ENCODE peak calls at places on chromosomes 2 and 18, in four cellular contexts. S is A549, L is upper lobe of right lung, O is right lobe of liver. P is an unnamed sample.
A peak's percentile ranks its signal among the peaks of the same experiment; 100 is the strongest.

GRCh38 chr2:187580462-187581124 is 26.4 kb upstream of the TFPI start:
- DNase-seq in S (peak; percentile 84), L (no peak), O (no peak), P (no peak)

GRCh38 chr2:128727914-128728313 is 409.2 kb upstream of the HS6ST1 start:
- DNase-seq in S (no peak), L (no peak), O (no peak), P (no peak)

GRCh38 chr2:105797298-105797819 is 52.6 kb downstream of the NCK2 start:
- DNase-seq in S (no peak), L (no peak), O (no peak), P (no peak)

GRCh38 chr2:5690231-5690630 is 2.0 kb upstream of the SOX11 start:
- DNase-seq in S (no peak), L (no peak), O (no peak), P (no peak)

GRCh38 chr2:68391099-68391498 is 26.0 kb downstream of the PLEK start:
- DNase-seq in S (no peak), L (no peak), O (no peak), P (no peak)

GRCh38 chr2:136248242-136248641 is 130.3 kb upstream of the CXCR4 start:
- DNase-seq in S (peak; percentile 22), L (no peak), O (no peak), P (no peak)

GRCh38 chr2:113851640-113852039 is 38.2 kb upstream of the ACTR3 start:
- DNase-seq in S (no peak), L (no peak), O (no peak), P (no peak)

GRCh38 chr2:71773218-71773617 is 319.9 kb downstream of the DYSF start:
- DNase-seq in S (no peak), L (no peak), O (no peak), P (no peak)

GRCh38 chr2:145906356-145906755 is 1386.4 kb upstream of the ZEB2 start:
- DNase-seq in S (peak; percentile 2), L (no peak), O (no peak), P (no peak)

GRCh38 chr2:233810385-233810784 is 32.3 kb downstream of the MROH2A start:
- DNase-seq in S (no peak), L (peak; percentile 16), O (no peak), P (no peak)

GRCh38 chr2:186927185-186927866 is 78.4 kb upstream of the ZSWIM2 start:
- DNase-seq in S (no peak), L (no peak), O (no peak), P (no peak)

GRCh38 chr2:127829845-127830246 is 18.9 kb upstream of the WDR33 start:
- DNase-seq in S (no peak), L (no peak), O (no peak), P (no peak)

GRCh38 chr2:26697425-26697824 is 4.9 kb downstream of the KCNK3 start:
- DNase-seq in S (no peak), L (no peak), O (no peak), P (no peak)

GRCh38 chr2:59034791-59035190 is 793.7 kb upstream of the FANCL start:
- DNase-seq in S (no peak), L (no peak), O (no peak), P (no peak)

GRCh38 chr2:26456701-26457224 is 21.2 kb downstream of the OTOF start:
- DNase-seq in S (peak; percentile 43), L (no peak), O (peak; percentile 75), P (peak; percentile 65)

GRCh38 chr2:39411186-39411944 is 25.7 kb downstream of the MAP4K3 start:
- DNase-seq in S (peak; percentile 57), L (no peak), O (no peak), P (no peak)

GRCh38 chr2:133674433-133675331 is 106.4 kb upstream of the NCKAP5 start:
- DNase-seq in S (peak; percentile 43), L (peak; percentile 66), O (peak; percentile 63), P (no peak)

GRCh38 chr2:59806486-59806885 is 747.0 kb downstream of the BCL11A start:
- DNase-seq in S (no peak), L (no peak), O (no peak), P (no peak)

GRCh38 chr18:59631583-59632181 is 65.5 kb downstream of the CCBE1 start:
- DNase-seq in S (peak; percentile 20), L (no peak), O (no peak), P (no peak)

GRCh38 chr2:143481728-143482127 is 352.5 kb downstream of the ARHGAP15 start:
- DNase-seq in S (no peak), L (no peak), O (no peak), P (no peak)

GRCh38 chr2:143481231-143481613 is 352.0 kb downstream of the ARHGAP15 start:
- DNase-seq in S (no peak), L (no peak), O (no peak), P (no peak)

GRCh38 chr2:143482761-143483160 is 353.5 kb downstream of the ARHGAP15 start:
- DNase-seq in S (no peak), L (no peak), O (no peak), P (no peak)

GRCh38 chr2:143480586-143481230 is 351.5 kb downstream of the ARHGAP15 start:
- DNase-seq in S (no peak), L (no peak), O (no peak), P (no peak)

DNA sequence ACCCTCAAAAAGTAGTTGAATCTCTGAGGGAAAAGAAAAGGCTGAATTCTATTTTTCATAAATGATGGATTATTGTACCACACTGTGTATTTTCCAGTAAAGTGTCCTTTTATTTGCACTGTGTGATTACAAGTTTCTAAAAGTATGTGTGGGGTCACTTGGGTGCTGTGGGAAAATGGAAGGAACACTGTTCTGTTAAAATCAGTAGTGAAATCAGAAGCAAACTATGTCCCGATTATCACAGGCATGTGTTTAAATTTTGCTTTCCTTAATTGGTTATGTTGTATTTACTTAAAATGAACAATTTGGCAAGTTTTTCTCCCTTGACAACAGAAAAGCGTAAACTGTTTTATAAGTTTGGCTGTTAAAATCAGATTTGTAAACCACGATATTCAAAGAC is 353.1 kb downstream of the ARHGAP15 start:
- DNase-seq in S (no peak), L (no peak), O (no peak), P (no peak)
- H3K27ac ChIP-seq in S (no peak overlapping the region), L (peak overlapping the region; percentile 34), O (no peak overlapping the region), P (peak overlapping the region; percentile 68)

DNA sequence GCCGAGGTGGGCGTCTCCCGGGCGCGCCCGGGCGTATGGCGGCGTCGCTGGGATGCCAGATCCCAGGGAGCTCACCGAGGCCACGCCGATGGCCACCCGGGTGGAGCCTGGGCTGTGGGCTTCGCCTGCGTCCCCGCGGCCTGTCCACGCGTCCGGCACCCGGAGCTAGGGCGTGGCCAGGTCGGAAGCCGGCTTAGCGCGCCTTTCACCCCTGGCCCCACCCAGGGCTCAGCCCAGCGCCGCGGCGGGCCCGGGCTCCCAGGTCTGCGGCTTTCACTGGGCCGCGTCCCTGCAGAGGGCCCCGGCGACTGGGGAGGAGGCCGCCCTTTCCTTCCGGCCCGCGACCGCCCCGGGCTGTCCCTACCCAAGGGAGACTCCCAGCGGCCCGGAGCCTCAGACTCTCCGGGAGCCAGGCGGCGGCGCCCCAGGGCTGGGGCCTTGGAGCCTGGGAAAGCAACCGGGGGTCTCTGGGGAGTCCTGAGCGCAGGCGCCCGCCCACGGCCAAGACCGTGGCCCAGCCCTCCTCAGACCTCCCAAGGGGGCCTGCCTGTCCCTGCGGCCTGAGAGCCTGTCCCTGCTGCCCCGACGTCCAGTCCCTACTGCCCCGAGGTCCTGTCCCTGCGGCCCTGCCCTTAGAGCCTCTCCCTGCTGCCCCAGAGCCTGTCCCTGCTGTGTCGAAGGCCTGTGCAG is 36.3 kb upstream of the ITM2C start:
- DNase-seq in S (no peak), L (no peak), O (no peak), P (no peak)
- TF ChIP-seq CTCF in S (no peak), L (no peak), O (no peak), P (no peak)

GRCh38 chr2:96507957-96508520 is 2.9 kb upstream of the NEURL3 start:
- DNase-seq in S (peak; percentile 60), L (peak; percentile 89), O (peak; percentile 84), P (peak; percentile 80)
- H3K4me3 ChIP-seq in S (peak overlapping the region; percentile 28), L (peak overlapping the region; percentile 43), O (peak overlapping the region; percentile 18), P (peak overlapping the region; percentile 64)

GRCh38 chr18:48293954-48294893 is 115.0 kb downstream of the ZBTB7C start:
- DNase-seq in S (no peak), L (peak; percentile 47), O (no peak), P (no peak)
- H3K27ac ChIP-seq in S (no peak overlapping the region), L (no peak overlapping the region), O (no peak overlapping the region), P (no peak overlapping the region)

GRCh38 chr2:17171446-17172049 is 346.7 kb downstream of the RAD51AP2 start:
- DNase-seq in S (peak; percentile 45), L (no peak), O (peak; percentile 27), P (no peak)
- TF ChIP-seq CTCF in S (peak; percentile 7), L (peak; percentile 51), O (peak; percentile 60), P (no peak)

GRCh38 chr2:241701405-241702154 is at the start of gene ING5:
- DNase-seq in S (peak; percentile 95), L (peak; percentile 99), O (peak; percentile 98), P (peak; percentile 95)
- H3K4me3 ChIP-seq in S (peak within 1 kb of the TSS; percentile 91), L (peak within 1 kb of the TSS; percentile 81), O (peak within 1 kb of the TSS; percentile 96), P (peak within 1 kb of the TSS; percentile 94)

GRCh38 chr2:37417321-37417720 is 72.9 kb downstream of the QPCT start:
- DNase-seq in S (no peak), L (no peak), O (no peak), P (no peak)
- H3K27ac ChIP-seq in S (no peak overlapping the region), L (no peak overlapping the region), O (no peak overlapping the region), P (no peak overlapping the region)

GRCh38 chr2:149861034-149861433 is 273.5 kb upstream of the MMADHC start:
- DNase-seq in S (no peak), L (no peak), O (no peak), P (no peak)

GRCh38 chr2:149858916-149859634 is 271.5 kb upstream of the MMADHC start:
- DNase-seq in S (peak; percentile 47), L (no peak), O (no peak), P (no peak)

GRCh38 chr2:149860276-149860921 is 272.8 kb upstream of the MMADHC start:
- DNase-seq in S (no peak), L (no peak), O (no peak), P (no peak)

GRCh38 chr2:149857344-149857743 is 269.8 kb upstream of the MMADHC start:
- DNase-seq in S (peak; percentile 22), L (no peak), O (no peak), P (no peak)

GRCh38 chr2:149858214-149858613 is 270.6 kb upstream of the MMADHC start:
- DNase-seq in S (no peak), L (no peak), O (no peak), P (no peak)
- TF ChIP-seq CTCF in S (no peak), L (no peak), O (no peak), P (no peak)

DNA sequence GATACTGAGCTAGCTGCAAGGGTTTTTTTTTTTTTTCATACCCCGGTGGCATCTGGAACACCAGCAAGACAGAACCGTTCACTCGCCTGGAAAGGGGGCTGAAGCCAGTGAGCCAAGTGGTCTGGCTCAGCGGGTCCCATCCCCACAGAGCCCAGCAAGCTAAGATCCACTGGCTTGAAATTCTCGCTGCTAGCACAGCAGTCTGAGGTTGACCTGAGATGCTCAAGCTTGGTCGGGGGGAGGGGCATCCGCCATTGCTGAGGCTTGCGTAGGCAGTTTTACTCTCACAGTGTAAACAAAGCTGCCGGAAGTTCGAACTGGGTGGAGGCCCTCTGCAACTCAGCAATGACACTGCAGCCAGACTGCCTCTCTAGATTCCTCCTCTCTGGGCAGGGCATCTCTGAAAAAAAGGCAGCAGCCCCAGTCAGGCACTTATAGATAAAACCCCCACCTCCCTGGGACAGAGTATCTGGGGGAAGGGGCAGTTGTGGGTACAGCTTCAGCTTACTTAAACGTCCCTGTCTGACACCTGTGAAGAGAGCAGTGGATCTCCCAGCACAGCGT is 5.1 kb upstream of the MIB1 start:
- DNase-seq in S (no peak), L (peak; percentile 73), O (peak; percentile 25), P (no peak)
- H3K4me3 ChIP-seq in S (no peak overlapping the region), L (no peak overlapping the region), O (no peak overlapping the region), P (no peak overlapping the region)

P was measured in coronary artery.